ENCODE peak calls at places on chromosomes 7 and 10, in seven cellular contexts. W is fibroblast of the aortic adventitia; A is DND-41; N is BE2C; J is type B pancreatic cell; H is CD4-positive, alpha-beta T cell; S is HFFc6. I is an unnamed sample.

GRCh38 chr7:91692800-91693199 is 187.7 kb downstream of the MTERF1 start:
- DNase-seq in W (peak; percentile 76), A (no peak), N (no peak), J (no peak), H (no peak), S (no peak), I (no peak)

GRCh38 chr7:97871659-97872024 is 566 bp downstream of the ASNS start:
- DNase-seq in W (no peak), A (no peak), N (peak; percentile 13), J (no peak), H (no peak), S (peak; percentile 3), I (no peak)

GRCh38 chr10:29585488-29585976 is 49.2 kb downstream of the SVIL start:
- DNase-seq in W (no peak), A (no peak), N (peak; percentile 23), J (no peak), H (no peak), S (no peak), I (no peak)

GRCh38 chr7:41886906-41887311 is 184.0 kb upstream of the INHBA start:
- DNase-seq in W (peak; percentile 98), A (no peak), N (no peak), J (no peak), H (no peak), S (peak; percentile 95), I (no peak)

GRCh38 chr7:68734431-68734830 is 863.8 kb upstream of the AUTS2 start:
- DNase-seq in W (no peak), A (no peak), N (no peak), J (no peak), H (no peak), S (no peak), I (no peak)

GRCh38 chr10:22765660-22766547 is 51.5 kb upstream of the PIP4K2A start:
- DNase-seq in W (no peak), A (no peak), N (no peak), J (no peak), H (no peak), S (no peak), I (no peak)

GRCh38 chr10:103645141-103646054 is 151.9 kb downstream of the NEURL1 start:
- DNase-seq in W (peak; percentile 93), A (no peak), N (no peak), J (no peak), H (no peak), S (peak; percentile 95), I (no peak)

GRCh38 chr7:159023216-159023615 is 121.5 kb downstream of the VIPR2 start:
- DNase-seq in W (no peak), A (no peak), N (no peak), J (no peak), H (no peak), S (no peak), I (no peak)

GRCh38 chr10:4240641-4241197 is 455.7 kb upstream of the KLF6 start:
- DNase-seq in W (peak; percentile 85), A (no peak), N (no peak), J (no peak), H (no peak), S (peak; percentile 59), I (no peak)

DNA sequence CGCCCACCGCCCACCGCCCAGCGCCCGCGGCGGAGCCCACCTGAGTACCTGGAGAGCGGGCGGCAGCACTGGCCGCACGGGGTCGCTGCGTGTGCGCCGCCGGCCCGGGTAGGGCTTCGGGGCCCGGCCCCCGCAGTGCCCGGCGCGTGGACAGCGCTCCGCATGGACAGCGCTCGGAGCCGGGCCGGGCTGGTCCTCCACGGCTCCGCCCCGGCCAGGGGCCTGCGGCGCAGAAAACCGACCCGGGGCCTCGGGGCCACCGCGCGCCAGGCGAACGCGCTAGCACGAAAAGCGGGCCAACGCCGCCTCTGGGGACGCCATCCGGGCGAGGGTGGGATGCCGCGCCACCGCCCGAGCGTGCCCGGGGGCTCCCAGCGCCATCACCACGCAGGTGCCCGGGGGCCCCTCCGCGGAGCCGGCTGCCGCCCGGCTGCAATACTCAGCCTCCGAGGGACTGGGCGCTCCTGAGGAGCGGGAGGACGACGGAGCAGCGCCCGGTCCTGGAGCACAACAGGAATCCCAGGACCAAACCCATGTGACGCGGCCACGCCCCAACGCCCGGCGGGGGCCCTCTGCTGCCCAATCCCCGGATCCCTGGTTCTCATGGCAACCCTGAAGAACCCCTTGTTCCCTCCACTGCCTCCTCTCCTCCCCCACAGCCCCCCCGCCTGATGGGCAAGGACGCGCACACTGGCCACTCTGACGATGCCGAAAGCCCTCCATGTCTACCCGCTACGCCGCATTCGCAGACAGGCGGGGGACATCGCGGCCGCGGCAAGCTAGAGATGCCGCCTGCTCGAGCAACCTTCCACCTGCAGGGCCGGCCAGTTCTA is at the start of gene GRB10:
- DNase-seq in W (no peak), A (no peak), N (no peak), J (no peak), H (no peak), S (no peak), I (peak; percentile 59)
- TF ChIP-seq CTCF in W (peak; percentile 13), A (no peak), N (no peak), J (peak; percentile 48), H (no peak), S (peak; percentile 51), I (peak; percentile 44)

GRCh38 chr7:99834382-99834781 is 6.6 kb downstream of the CYP3A43 start:
- DNase-seq in W (no peak), A (no peak), N (no peak), J (no peak), H (no peak), S (no peak), I (no peak)

GRCh38 chr7:99835189-99835588 is 7.4 kb downstream of the CYP3A43 start:
- DNase-seq in W (no peak), A (no peak), N (no peak), J (no peak), H (no peak), S (no peak), I (no peak)

GRCh38 chr7:99840136-99840869 is 12.5 kb downstream of the CYP3A43 start:
- DNase-seq in W (no peak), A (no peak), N (no peak), J (no peak), H (no peak), S (no peak), I (no peak)

GRCh38 chr7:99839560-99840011 is 11.8 kb downstream of the CYP3A43 start:
- DNase-seq in W (no peak), A (no peak), N (no peak), J (no peak), H (no peak), S (no peak), I (no peak)

GRCh38 chr7:99837649-99838361 is 10.0 kb downstream of the CYP3A43 start:
- DNase-seq in W (peak; percentile 27), A (no peak), N (no peak), J (no peak), H (no peak), S (no peak), I (no peak)
- TF ChIP-seq CTCF in W (no peak), A (peak; percentile 70), N (no peak), J (no peak), H (no peak), S (no peak), I (no peak)

GRCh38 chr10:11658801-11659368 is 47.4 kb upstream of the USP6NL start:
- DNase-seq in W (no peak), A (no peak), N (no peak), J (peak; percentile 52), H (no peak), S (no peak), I (no peak)

GRCh38 chr10:11655839-11656238 is 44.4 kb upstream of the USP6NL start:
- DNase-seq in W (no peak), A (no peak), N (no peak), J (no peak), H (no peak), S (no peak), I (no peak)

GRCh38 chr10:11663763-11664555 is 52.5 kb upstream of the USP6NL start:
- DNase-seq in W (no peak), A (no peak), N (no peak), J (no peak), H (no peak), S (no peak), I (no peak)

GRCh38 chr10:11661441-11661840 is 50.0 kb upstream of the USP6NL start:
- DNase-seq in W (no peak), A (no peak), N (no peak), J (no peak), H (no peak), S (no peak), I (no peak)
- TF ChIP-seq CTCF in W (no peak), A (no peak), N (no peak), J (no peak), H (no peak), S (no peak), I (no peak)

DNA sequence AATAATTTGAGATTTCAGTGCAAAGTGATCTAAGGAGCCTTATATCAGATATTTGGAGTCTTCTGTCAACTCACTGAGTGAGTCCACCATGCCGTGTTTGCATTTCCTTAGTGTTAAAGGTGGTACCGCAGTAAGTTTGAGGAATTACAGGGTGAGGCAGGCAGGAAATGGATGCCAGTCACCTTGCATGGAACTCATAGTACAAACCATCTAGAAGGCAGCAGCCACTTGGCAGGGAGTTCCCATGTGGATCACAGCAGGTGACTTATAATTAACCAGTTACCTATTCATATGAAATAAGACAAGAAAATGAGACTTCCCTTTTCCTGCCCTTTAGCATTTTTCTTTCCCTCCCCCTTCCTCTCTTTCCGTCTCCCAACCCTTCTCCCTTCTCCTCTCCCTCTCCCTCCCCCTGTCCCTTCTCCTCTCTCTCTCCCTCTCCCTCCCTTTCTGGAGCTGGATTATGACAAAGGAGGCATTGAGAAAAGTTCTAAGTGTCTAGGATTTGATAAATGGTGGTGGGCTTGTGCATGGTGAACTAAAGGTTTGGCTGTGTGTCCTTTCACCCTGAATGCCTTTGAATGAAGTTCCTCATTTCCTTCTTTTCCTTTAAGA is 94.1 kb downstream of the LRRC4 start:
- DNase-seq in W (no peak), A (no peak), N (no peak), J (no peak), H (no peak), S (no peak), I (no peak)
- TF ChIP-seq CTCF in W (no peak), A (no peak), N (no peak), J (no peak), H (no peak), S (no peak), I (no peak)

GRCh38 chr10:85420501-85421191 is 945.9 kb downstream of the GRID1 start:
- DNase-seq in W (no peak), A (no peak), N (no peak), J (no peak), H (no peak), S (no peak), I (no peak)
- TF ChIP-seq CTCF in W (no peak), A (no peak), N (no peak), J (no peak), H (no peak), S (no peak), I (no peak)

I was measured in neural crest cell.